ENCODE peak calls at places on chromosomes 13 and 19, in ten cellular contexts. Y, W, B, E, D, U, A, R, G and X are unnamed samples.

GRCh38 chr13:111662451-111662850 is 342.0 kb downstream of the TEX29 start:
- DNase-seq in Y (peak), W (no peak), B (no peak), E (no peak), D (no peak), U (no peak), A (no peak), R (no peak), G (no peak), X (no peak)

GRCh38 chr19:17232258-17232657 is 6.2 kb downstream of the OCEL1 start:
- DNase-seq in Y (peak), W (no peak), B (no peak), E (no peak), D (no peak), U (no peak), A (no peak), R (no peak), G (no peak), X (no peak)

GRCh38 chr19:47036233-47036651 is 12.2 kb downstream of the TMEM160 start:
- DNase-seq in Y (no peak), W (no peak), B (peak), E (no peak), D (no peak), U (no peak), A (no peak), R (no peak), G (peak), X (no peak)

GRCh38 chr13:68713394-68713793 is 1394.2 kb upstream of the ATXN8OS start:
- DNase-seq in Y (peak), W (no peak), B (no peak), E (no peak), D (no peak), U (no peak), A (no peak), R (no peak), G (no peak), X (peak)

GRCh38 chr19:32063601-32064000 is 281.8 kb upstream of the ZNF507 start:
- DNase-seq in Y (no peak), W (no peak), B (no peak), E (no peak), D (no peak), U (no peak), A (no peak), R (no peak), G (no peak), X (no peak)

GRCh38 chr13:21137696-21138095 is 38.7 kb downstream of the SKA3 start:
- DNase-seq in Y (no peak), W (no peak), B (no peak), E (no peak), D (no peak), U (no peak), A (no peak), R (peak), G (peak), X (no peak)

GRCh38 chr13:99898421-99898820 is 73.1 kb downstream of the ZIC5 start:
- DNase-seq in Y (no peak), W (no peak), B (no peak), E (no peak), D (no peak), U (no peak), A (no peak), R (no peak), G (no peak), X (no peak)

GRCh38 chr19:17091758-17092333 is 16.3 kb downstream of the MYO9B start:
- DNase-seq in Y (no peak), W (no peak), B (peak), E (no peak), D (peak), U (no peak), A (no peak), R (no peak), G (no peak), X (peak)

GRCh38 chr13:60143775-60144174 is 20.0 kb downstream of the DIAPH3 start:
- DNase-seq in Y (no peak), W (no peak), B (no peak), E (no peak), D (no peak), U (no peak), A (no peak), R (peak), G (no peak), X (no peak)